ENCODE peak calls at places on chromosomes 6 and 20, in nine cellular contexts. One of them, this sample, is unnamed.

GRCh38 chr6:170033666-170034065 is 257.2 kb downstream of the DLL1 start:
- DNase-seq in A673: no peak
- DNase-seq in heart right ventricle: no peak
- DNase-seq in OCI-LY7: no peak
- DNase-seq in ovary: peak
- DNase-seq in lower lobe of right lung: no peak
- DNase-seq in CD4-positive, alpha-beta T cell: no peak
- DNase-seq in dorsolateral prefrontal cortex: peak
- DNase-seq in AG09319: no peak
- DNase-seq in this sample: no peak

GRCh38 chr6:1916334-1916985 is 306.7 kb downstream of the FOXC1 start:
- DNase-seq in A673: no peak
- DNase-seq in heart right ventricle: no peak
- DNase-seq in OCI-LY7: no peak
- DNase-seq in ovary: no peak
- DNase-seq in lower lobe of right lung: no peak
- DNase-seq in CD4-positive, alpha-beta T cell: no peak
- DNase-seq in dorsolateral prefrontal cortex: no peak
- DNase-seq in AG09319: peak
- DNase-seq in this sample: no peak

GRCh38 chr6:106959985-106960384 is 14.5 kb downstream of the CD24 start:
- DNase-seq in A673: no peak
- DNase-seq in heart right ventricle: no peak
- DNase-seq in OCI-LY7: no peak
- DNase-seq in ovary: no peak
- DNase-seq in lower lobe of right lung: no peak
- DNase-seq in CD4-positive, alpha-beta T cell: no peak
- DNase-seq in dorsolateral prefrontal cortex: no peak
- DNase-seq in AG09319: no peak
- DNase-seq in this sample: no peak

GRCh38 chr6:82178759-82179112 is 68.8 kb downstream of the IBTK start:
- DNase-seq in A673: peak
- DNase-seq in heart right ventricle: no peak
- DNase-seq in OCI-LY7: no peak
- DNase-seq in ovary: no peak
- DNase-seq in lower lobe of right lung: no peak
- DNase-seq in CD4-positive, alpha-beta T cell: no peak
- DNase-seq in dorsolateral prefrontal cortex: no peak
- DNase-seq in AG09319: no peak
- DNase-seq in this sample: no peak

GRCh38 chr6:17103715-17104114 is 1.9 kb downstream of the STMND1 start:
- DNase-seq in A673: no peak
- DNase-seq in heart right ventricle: no peak
- DNase-seq in OCI-LY7: no peak
- DNase-seq in ovary: no peak
- DNase-seq in lower lobe of right lung: no peak
- DNase-seq in CD4-positive, alpha-beta T cell: no peak
- DNase-seq in dorsolateral prefrontal cortex: no peak
- DNase-seq in AG09319: no peak
- DNase-seq in this sample: no peak

GRCh38 chr6:10276106-10276505 is 138.8 kb downstream of the TFAP2A start:
- DNase-seq in A673: no peak
- DNase-seq in heart right ventricle: no peak
- DNase-seq in OCI-LY7: no peak
- DNase-seq in ovary: no peak
- DNase-seq in lower lobe of right lung: no peak
- DNase-seq in CD4-positive, alpha-beta T cell: no peak
- DNase-seq in dorsolateral prefrontal cortex: no peak
- DNase-seq in AG09319: no peak
- DNase-seq in this sample: no peak

GRCh38 chr6:41426888-41427641 is 91.7 kb downstream of the NCR2 start:
- DNase-seq in A673: no peak
- DNase-seq in heart right ventricle: no peak
- DNase-seq in OCI-LY7: no peak
- DNase-seq in ovary: no peak
- DNase-seq in lower lobe of right lung: no peak
- DNase-seq in CD4-positive, alpha-beta T cell: no peak
- DNase-seq in dorsolateral prefrontal cortex: no peak
- DNase-seq in AG09319: no peak
- DNase-seq in this sample: no peak

GRCh38 chr6:13229205-13230085 is 98.9 kb downstream of the TBC1D7 start:
- DNase-seq in A673: peak
- DNase-seq in heart right ventricle: peak
- DNase-seq in OCI-LY7: peak
- DNase-seq in ovary: no peak
- DNase-seq in lower lobe of right lung: no peak
- DNase-seq in CD4-positive, alpha-beta T cell: no peak
- DNase-seq in dorsolateral prefrontal cortex: no peak
- DNase-seq in AG09319: no peak
- DNase-seq in this sample: no peak

GRCh38 chr6:107293421-107293820 is 165.9 kb downstream of the PDSS2 start:
- DNase-seq in A673: no peak
- DNase-seq in heart right ventricle: no peak
- DNase-seq in OCI-LY7: no peak
- DNase-seq in ovary: no peak
- DNase-seq in lower lobe of right lung: no peak
- DNase-seq in CD4-positive, alpha-beta T cell: no peak
- DNase-seq in dorsolateral prefrontal cortex: no peak
- DNase-seq in AG09319: no peak
- DNase-seq in this sample: no peak

DNA sequence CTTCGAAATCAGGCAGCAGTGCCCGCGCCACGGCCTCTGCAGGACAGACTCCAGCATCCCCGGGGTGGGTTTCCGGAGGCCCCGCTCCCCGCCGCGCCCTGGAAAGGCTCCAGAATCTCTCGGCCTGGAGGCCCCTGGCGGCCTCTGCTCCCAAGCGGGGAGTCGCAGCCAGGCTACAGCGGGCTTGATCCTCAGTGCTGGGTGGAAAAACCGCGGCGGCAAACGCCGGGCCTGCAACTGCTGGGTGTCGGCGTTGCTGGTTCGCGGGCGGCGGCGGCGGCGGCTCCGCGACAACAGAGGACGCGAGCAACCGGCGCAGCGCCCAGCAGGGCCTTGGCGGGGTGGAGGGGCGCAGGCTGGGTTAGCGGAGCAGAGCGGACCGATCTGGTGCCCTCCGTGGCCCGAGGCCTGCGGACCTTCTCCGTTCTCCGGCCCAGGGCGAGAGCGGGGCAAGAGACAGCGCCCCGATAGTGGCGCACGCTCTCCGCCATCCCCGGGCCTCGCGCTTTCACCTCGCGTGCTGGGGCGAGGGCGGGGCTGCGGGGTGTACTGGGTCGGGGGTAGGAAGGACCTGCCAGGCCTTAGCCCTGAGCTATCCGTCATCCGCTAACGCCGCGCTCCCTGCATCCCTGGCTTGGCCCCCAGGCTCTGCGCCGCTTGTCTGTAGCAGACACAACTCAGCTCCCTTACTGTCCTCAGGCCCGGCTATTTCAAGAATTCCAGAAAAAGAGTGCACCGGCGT is 3.4 kb upstream of the ZNF292 start:
- DNase-seq in A673: peak
- DNase-seq in heart right ventricle: peak
- DNase-seq in OCI-LY7: peak
- DNase-seq in ovary: peak
- DNase-seq in lower lobe of right lung: peak
- DNase-seq in CD4-positive, alpha-beta T cell: peak
- DNase-seq in dorsolateral prefrontal cortex: peak
- DNase-seq in AG09319: no peak
- DNase-seq in this sample: peak
- TF ChIP-seq CTCF in A673: no peak
- TF ChIP-seq CTCF in heart right ventricle: no peak
- TF ChIP-seq CTCF in OCI-LY7: no peak
- TF ChIP-seq CTCF in ovary: no peak
- TF ChIP-seq CTCF in lower lobe of right lung: no peak
- TF ChIP-seq CTCF in CD4-positive, alpha-beta T cell: no peak
- TF ChIP-seq CTCF in dorsolateral prefrontal cortex: no peak
- TF ChIP-seq CTCF in AG09319: no peak
- TF ChIP-seq CTCF in this sample: no peak

GRCh38 chr6:94251878-94252277 is 832.5 kb upstream of the EPHA7 start:
- DNase-seq in A673: no peak
- DNase-seq in heart right ventricle: no peak
- DNase-seq in OCI-LY7: no peak
- DNase-seq in ovary: no peak
- DNase-seq in lower lobe of right lung: no peak
- DNase-seq in CD4-positive, alpha-beta T cell: no peak
- DNase-seq in dorsolateral prefrontal cortex: no peak
- DNase-seq in AG09319: no peak
- DNase-seq in this sample: no peak

DNA sequence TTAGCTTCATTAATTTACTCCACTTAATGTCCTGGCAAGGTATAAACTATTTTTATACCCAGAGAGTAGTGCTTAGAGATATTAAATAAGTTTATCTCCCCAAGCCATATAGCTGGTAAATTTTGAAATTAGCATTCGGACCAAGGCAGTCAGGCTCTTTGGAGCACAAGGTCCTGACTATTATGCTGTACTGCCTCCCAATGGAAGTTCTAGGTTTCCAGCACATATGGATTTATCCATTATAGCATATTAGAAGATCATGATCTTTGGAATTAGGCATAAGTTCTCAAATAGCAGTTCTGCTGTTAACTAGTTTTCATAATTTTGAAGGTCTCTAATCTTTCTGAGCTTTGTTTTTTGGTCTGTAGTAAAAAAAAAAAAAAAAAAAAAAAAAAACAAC is 835.3 kb upstream of the EPHA7 start:
- DNase-seq in A673: peak
- DNase-seq in heart right ventricle: no peak
- DNase-seq in OCI-LY7: no peak
- DNase-seq in ovary: no peak
- DNase-seq in lower lobe of right lung: no peak
- DNase-seq in CD4-positive, alpha-beta T cell: no peak
- DNase-seq in dorsolateral prefrontal cortex: no peak
- DNase-seq in AG09319: no peak
- DNase-seq in this sample: no peak
- TF ChIP-seq CTCF in A673: peak
- TF ChIP-seq CTCF in heart right ventricle: no peak
- TF ChIP-seq CTCF in OCI-LY7: no peak
- TF ChIP-seq CTCF in ovary: no peak
- TF ChIP-seq CTCF in lower lobe of right lung: no peak
- TF ChIP-seq CTCF in CD4-positive, alpha-beta T cell: no peak
- TF ChIP-seq CTCF in dorsolateral prefrontal cortex: peak
- TF ChIP-seq CTCF in AG09319: no peak
- TF ChIP-seq CTCF in this sample: peak

GRCh38 chr20:45359406-45360148 is 3.4 kb upstream of the SYS1 start:
- DNase-seq in A673: no peak
- DNase-seq in heart right ventricle: no peak
- DNase-seq in OCI-LY7: no peak
- DNase-seq in ovary: peak
- DNase-seq in lower lobe of right lung: no peak
- DNase-seq in CD4-positive, alpha-beta T cell: no peak
- DNase-seq in dorsolateral prefrontal cortex: no peak
- DNase-seq in AG09319: no peak
- DNase-seq in this sample: no peak

GRCh38 chr20:45355209-45355608 is 7.0 kb upstream of the SDC4 start:
- DNase-seq in A673: no peak
- DNase-seq in heart right ventricle: no peak
- DNase-seq in OCI-LY7: no peak
- DNase-seq in ovary: no peak
- DNase-seq in lower lobe of right lung: no peak
- DNase-seq in CD4-positive, alpha-beta T cell: no peak
- DNase-seq in dorsolateral prefrontal cortex: no peak
- DNase-seq in AG09319: no peak
- DNase-seq in this sample: no peak

GRCh38 chr20:45359069-45359405 is 3.9 kb upstream of the SYS1 start:
- DNase-seq in A673: no peak
- DNase-seq in heart right ventricle: peak
- DNase-seq in OCI-LY7: no peak
- DNase-seq in ovary: no peak
- DNase-seq in lower lobe of right lung: peak
- DNase-seq in CD4-positive, alpha-beta T cell: no peak
- DNase-seq in dorsolateral prefrontal cortex: no peak
- DNase-seq in AG09319: no peak
- DNase-seq in this sample: no peak

GRCh38 chr20:45355685-45356084 is 7.3 kb upstream of the SYS1 start:
- DNase-seq in A673: no peak
- DNase-seq in heart right ventricle: no peak
- DNase-seq in OCI-LY7: no peak
- DNase-seq in ovary: no peak
- DNase-seq in lower lobe of right lung: no peak
- DNase-seq in CD4-positive, alpha-beta T cell: no peak
- DNase-seq in dorsolateral prefrontal cortex: no peak
- DNase-seq in AG09319: no peak
- DNase-seq in this sample: no peak

DNA sequence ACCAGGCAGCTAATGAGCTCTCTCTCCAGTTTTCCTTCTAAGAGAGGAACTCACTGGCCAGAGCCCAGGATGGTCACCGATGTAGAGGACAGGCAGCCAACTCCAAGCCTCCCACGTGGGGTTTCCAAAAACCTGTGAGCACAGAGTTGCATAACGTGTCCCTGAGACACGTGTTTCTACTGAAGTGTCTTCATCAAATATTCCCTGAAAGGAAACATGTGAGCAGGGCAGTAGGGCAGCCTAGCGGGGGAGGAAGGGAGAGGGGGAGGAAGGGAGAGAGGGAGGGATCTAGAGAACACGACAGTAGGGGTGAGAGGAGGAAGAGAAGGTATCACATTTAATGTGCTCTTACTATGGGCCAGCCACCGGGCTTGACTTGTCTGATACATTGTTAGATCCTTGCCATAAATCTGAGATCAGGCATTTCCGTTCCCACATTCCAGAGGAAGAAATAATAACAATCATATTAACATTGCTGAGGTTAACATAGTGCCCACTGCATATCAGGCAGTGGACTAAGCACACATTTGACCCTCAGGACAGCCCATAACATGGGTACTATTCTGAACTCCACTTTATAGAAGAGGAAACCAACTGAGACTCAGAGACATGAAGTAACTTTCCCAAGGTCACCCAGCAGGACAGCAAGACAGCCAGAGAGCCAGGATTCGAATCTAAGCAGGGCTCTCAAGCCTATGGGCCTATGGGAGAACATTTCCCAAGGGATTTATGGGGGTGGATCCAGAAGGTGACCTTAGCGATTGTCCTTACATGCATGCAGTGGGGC is 4.5 kb upstream of the SYS1 start:
- DNase-seq in A673: no peak
- DNase-seq in heart right ventricle: peak
- DNase-seq in OCI-LY7: no peak
- DNase-seq in ovary: peak
- DNase-seq in lower lobe of right lung: peak
- DNase-seq in CD4-positive, alpha-beta T cell: no peak
- DNase-seq in dorsolateral prefrontal cortex: peak
- DNase-seq in AG09319: peak
- DNase-seq in this sample: no peak
- TF ChIP-seq CTCF in A673: no peak
- TF ChIP-seq CTCF in heart right ventricle: no peak
- TF ChIP-seq CTCF in OCI-LY7: no peak
- TF ChIP-seq CTCF in ovary: no peak
- TF ChIP-seq CTCF in lower lobe of right lung: no peak
- TF ChIP-seq CTCF in CD4-positive, alpha-beta T cell: no peak
- TF ChIP-seq CTCF in dorsolateral prefrontal cortex: no peak
- TF ChIP-seq CTCF in AG09319: no peak
- TF ChIP-seq CTCF in this sample: no peak

DNA sequence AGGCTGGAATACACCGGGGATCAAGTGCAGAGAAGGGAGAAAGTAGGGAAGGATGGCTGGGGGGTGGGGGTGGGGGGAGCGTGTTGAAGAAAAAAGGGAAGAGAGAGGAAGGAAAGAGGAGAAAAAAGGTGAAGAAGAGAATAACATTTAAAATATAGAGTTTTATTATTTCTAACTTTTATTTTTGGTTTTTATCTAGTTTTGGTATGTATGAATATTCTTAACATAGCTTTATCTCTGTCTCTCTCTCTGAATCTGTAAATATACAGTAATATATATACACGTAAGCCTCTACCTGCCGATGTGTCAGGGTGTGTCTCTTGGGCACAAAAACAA is 30.0 kb downstream of the HLA-F start:
- DNase-seq in A673: no peak
- DNase-seq in heart right ventricle: no peak
- DNase-seq in OCI-LY7: no peak
- DNase-seq in ovary: no peak
- DNase-seq in lower lobe of right lung: no peak
- DNase-seq in CD4-positive, alpha-beta T cell: no peak
- DNase-seq in dorsolateral prefrontal cortex: no peak
- DNase-seq in AG09319: no peak
- DNase-seq in this sample: no peak
- TF ChIP-seq CTCF in A673: no peak
- TF ChIP-seq CTCF in heart right ventricle: no peak
- TF ChIP-seq CTCF in OCI-LY7: no peak
- TF ChIP-seq CTCF in ovary: no peak
- TF ChIP-seq CTCF in lower lobe of right lung: no peak
- TF ChIP-seq CTCF in CD4-positive, alpha-beta T cell: peak
- TF ChIP-seq CTCF in dorsolateral prefrontal cortex: peak
- TF ChIP-seq CTCF in AG09319: no peak
- TF ChIP-seq CTCF in this sample: no peak